ENCODE peak calls at places on chromosomes 12 and 14, in ten cellular contexts. One of them, this sample, is unnamed.

GRCh38 chr14:29030121-29030520 is 263.5 kb downstream of the FOXG1 start:
- DNase-seq in Right ventricle myocardium superior: no peak
- DNase-seq in GM19239: no peak
- DNase-seq in Daoy: no peak
- DNase-seq in NCI-H1092: no peak
- DNase-seq in uterus: no peak
- DNase-seq in effector memory CD8-positive, alpha-beta T cell: no peak
- DNase-seq in EH: no peak
- DNase-seq in ELR: no peak
- DNase-seq in activated CD4-positive, alpha-beta T cell treated with anti-CD3 and anti-CD28 coated beads, Interleukin-2, amount 10 ng/mL, durations not matched to agents 24 days and 14 days: no peak
- DNase-seq in this sample: no peak

GRCh38 chr14:52961060-52961639 is 10.3 kb upstream of the FERMT2 start:
- DNase-seq in Right ventricle myocardium superior: no peak
- DNase-seq in GM19239: no peak
- DNase-seq in activated CD4-positive, alpha-beta T cell treated with anti-CD3 and anti-CD28 coated beads, Interleukin-2, amount 10 ng/mL, durations not matched to agents 24 days and 14 days: peak
- DNase-seq in uterus: peak
- DNase-seq in ELR: peak
- DNase-seq in effector memory CD8-positive, alpha-beta T cell: peak
- DNase-seq in Daoy: peak
- DNase-seq in NCI-H1092: peak
- DNase-seq in EH: peak
- DNase-seq in this sample: peak

GRCh38 chr12:41537522-41537921 is 349.4 kb downstream of the PDZRN4 start:
- DNase-seq in Right ventricle myocardium superior: no peak
- DNase-seq in NCI-H1092: no peak
- DNase-seq in effector memory CD8-positive, alpha-beta T cell: no peak
- DNase-seq in uterus: no peak
- DNase-seq in ELR: no peak
- DNase-seq in activated CD4-positive, alpha-beta T cell treated with anti-CD3 and anti-CD28 coated beads, Interleukin-2, amount 10 ng/mL, durations not matched to agents 24 days and 14 days: no peak
- DNase-seq in Daoy: no peak
- DNase-seq in GM19239: no peak
- DNase-seq in EH: no peak
- DNase-seq in this sample: no peak

GRCh38 chr12:21248679-21249078 is 86.0 kb downstream of the SLCO1A2 start:
- DNase-seq in activated CD4-positive, alpha-beta T cell treated with anti-CD3 and anti-CD28 coated beads, Interleukin-2, amount 10 ng/mL, durations not matched to agents 24 days and 14 days: no peak
- DNase-seq in uterus: no peak
- DNase-seq in NCI-H1092: no peak
- DNase-seq in EH: peak
- DNase-seq in Daoy: no peak
- DNase-seq in GM19239: no peak
- DNase-seq in ELR: peak
- DNase-seq in Right ventricle myocardium superior: no peak
- DNase-seq in effector memory CD8-positive, alpha-beta T cell: no peak
- DNase-seq in this sample: no peak

GRCh38 chr14:56120091-56120632 is 2.0 kb downstream of the PELI2 start:
- DNase-seq in Daoy: peak
- DNase-seq in ELR: no peak
- DNase-seq in activated CD4-positive, alpha-beta T cell treated with anti-CD3 and anti-CD28 coated beads, Interleukin-2, amount 10 ng/mL, durations not matched to agents 24 days and 14 days: no peak
- DNase-seq in effector memory CD8-positive, alpha-beta T cell: no peak
- DNase-seq in GM19239: no peak
- DNase-seq in Right ventricle myocardium superior: no peak
- DNase-seq in EH: peak
- DNase-seq in uterus: no peak
- DNase-seq in NCI-H1092: no peak
- DNase-seq in this sample: no peak

GRCh38 chr12:74646831-74647230 is 109.2 kb downstream of the ATXN7L3B start:
- DNase-seq in activated CD4-positive, alpha-beta T cell treated with anti-CD3 and anti-CD28 coated beads, Interleukin-2, amount 10 ng/mL, durations not matched to agents 24 days and 14 days: no peak
- DNase-seq in NCI-H1092: no peak
- DNase-seq in ELR: peak
- DNase-seq in effector memory CD8-positive, alpha-beta T cell: no peak
- DNase-seq in EH: no peak
- DNase-seq in uterus: no peak
- DNase-seq in Daoy: peak
- DNase-seq in Right ventricle myocardium superior: no peak
- DNase-seq in GM19239: no peak
- DNase-seq in this sample: no peak

GRCh38 chr12:9687228-9687627 is 17.7 kb downstream of the CLEC2D start:
- DNase-seq in Right ventricle myocardium superior: no peak
- DNase-seq in GM19239: no peak
- DNase-seq in uterus: no peak
- DNase-seq in EH: peak
- DNase-seq in Daoy: peak
- DNase-seq in effector memory CD8-positive, alpha-beta T cell: no peak
- DNase-seq in ELR: peak
- DNase-seq in NCI-H1092: no peak
- DNase-seq in activated CD4-positive, alpha-beta T cell treated with anti-CD3 and anti-CD28 coated beads, Interleukin-2, amount 10 ng/mL, durations not matched to agents 24 days and 14 days: peak
- DNase-seq in this sample: no peak

GRCh38 chr12:95205685-95206084 is 11.6 kb downstream of the FGD6 start:
- DNase-seq in ELR: peak
- DNase-seq in NCI-H1092: no peak
- DNase-seq in Right ventricle myocardium superior: no peak
- DNase-seq in activated CD4-positive, alpha-beta T cell treated with anti-CD3 and anti-CD28 coated beads, Interleukin-2, amount 10 ng/mL, durations not matched to agents 24 days and 14 days: no peak
- DNase-seq in GM19239: no peak
- DNase-seq in uterus: peak
- DNase-seq in Daoy: peak
- DNase-seq in effector memory CD8-positive, alpha-beta T cell: no peak
- DNase-seq in EH: peak
- DNase-seq in this sample: peak

GRCh38 chr14:68673464-68673863 is 119.4 kb downstream of the ZFP36L1 start:
- DNase-seq in activated CD4-positive, alpha-beta T cell treated with anti-CD3 and anti-CD28 coated beads, Interleukin-2, amount 10 ng/mL, durations not matched to agents 24 days and 14 days: no peak
- DNase-seq in GM19239: no peak
- DNase-seq in NCI-H1092: no peak
- DNase-seq in Daoy: no peak
- DNase-seq in EH: no peak
- DNase-seq in ELR: no peak
- DNase-seq in effector memory CD8-positive, alpha-beta T cell: no peak
- DNase-seq in Right ventricle myocardium superior: no peak
- DNase-seq in uterus: no peak
- DNase-seq in this sample: no peak

GRCh38 chr12:323507-323906 is 60.9 kb upstream of the SLC6A13 start:
- DNase-seq in EH: no peak
- DNase-seq in uterus: no peak
- DNase-seq in ELR: no peak
- DNase-seq in effector memory CD8-positive, alpha-beta T cell: no peak
- DNase-seq in NCI-H1092: no peak
- DNase-seq in GM19239: no peak
- DNase-seq in activated CD4-positive, alpha-beta T cell treated with anti-CD3 and anti-CD28 coated beads, Interleukin-2, amount 10 ng/mL, durations not matched to agents 24 days and 14 days: no peak
- DNase-seq in Right ventricle myocardium superior: no peak
- DNase-seq in Daoy: no peak
- DNase-seq in this sample: no peak

GRCh38 chr12:13004368-13004767 is 4.3 kb upstream of the HEBP1 start:
- DNase-seq in GM19239: no peak
- DNase-seq in NCI-H1092: no peak
- DNase-seq in effector memory CD8-positive, alpha-beta T cell: no peak
- DNase-seq in ELR: no peak
- DNase-seq in Daoy: no peak
- DNase-seq in uterus: no peak
- DNase-seq in activated CD4-positive, alpha-beta T cell treated with anti-CD3 and anti-CD28 coated beads, Interleukin-2, amount 10 ng/mL, durations not matched to agents 24 days and 14 days: no peak
- DNase-seq in Right ventricle myocardium superior: no peak
- DNase-seq in EH: peak
- DNase-seq in this sample: no peak

GRCh38 chr14:104554088-104554607 is 25.4 kb upstream of the C14orf180 start:
- DNase-seq in uterus: no peak
- DNase-seq in effector memory CD8-positive, alpha-beta T cell: no peak
- DNase-seq in Right ventricle myocardium superior: no peak
- DNase-seq in Daoy: no peak
- DNase-seq in EH: no peak
- DNase-seq in NCI-H1092: no peak
- DNase-seq in ELR: no peak
- DNase-seq in activated CD4-positive, alpha-beta T cell treated with anti-CD3 and anti-CD28 coated beads, Interleukin-2, amount 10 ng/mL, durations not matched to agents 24 days and 14 days: no peak
- DNase-seq in GM19239: no peak
- DNase-seq in this sample: no peak

GRCh38 chr12:124954771-124955170 is 34.2 kb downstream of the DHX37 start:
- DNase-seq in GM19239: no peak
- DNase-seq in effector memory CD8-positive, alpha-beta T cell: no peak
- DNase-seq in EH: no peak
- DNase-seq in uterus: no peak
- DNase-seq in ELR: no peak
- DNase-seq in Daoy: no peak
- DNase-seq in activated CD4-positive, alpha-beta T cell treated with anti-CD3 and anti-CD28 coated beads, Interleukin-2, amount 10 ng/mL, durations not matched to agents 24 days and 14 days: no peak
- DNase-seq in Right ventricle myocardium superior: no peak
- DNase-seq in NCI-H1092: no peak
- DNase-seq in this sample: no peak

GRCh38 chr14:71574976-71575375 is 357.3 kb upstream of the RGS6 start:
- DNase-seq in uterus: no peak
- DNase-seq in Right ventricle myocardium superior: no peak
- DNase-seq in activated CD4-positive, alpha-beta T cell treated with anti-CD3 and anti-CD28 coated beads, Interleukin-2, amount 10 ng/mL, durations not matched to agents 24 days and 14 days: peak
- DNase-seq in EH: peak
- DNase-seq in effector memory CD8-positive, alpha-beta T cell: no peak
- DNase-seq in ELR: peak
- DNase-seq in GM19239: no peak
- DNase-seq in NCI-H1092: no peak
- DNase-seq in Daoy: peak
- DNase-seq in this sample: no peak

GRCh38 chr12:70609739-70610491 is 27.3 kb downstream of the PTPRB start:
- DNase-seq in NCI-H1092: no peak
- DNase-seq in activated CD4-positive, alpha-beta T cell treated with anti-CD3 and anti-CD28 coated beads, Interleukin-2, amount 10 ng/mL, durations not matched to agents 24 days and 14 days: no peak
- DNase-seq in effector memory CD8-positive, alpha-beta T cell: no peak
- DNase-seq in EH: peak
- DNase-seq in ELR: peak
- DNase-seq in Right ventricle myocardium superior: peak
- DNase-seq in GM19239: no peak
- DNase-seq in Daoy: peak
- DNase-seq in uterus: peak
- DNase-seq in this sample: peak

GRCh38 chr14:43938588-43939281 is 568.3 kb downstream of the FSCB start:
- DNase-seq in activated CD4-positive, alpha-beta T cell treated with anti-CD3 and anti-CD28 coated beads, Interleukin-2, amount 10 ng/mL, durations not matched to agents 24 days and 14 days: no peak
- DNase-seq in Daoy: peak
- DNase-seq in Right ventricle myocardium superior: no peak
- DNase-seq in EH: no peak
- DNase-seq in effector memory CD8-positive, alpha-beta T cell: no peak
- DNase-seq in uterus: no peak
- DNase-seq in NCI-H1092: no peak
- DNase-seq in GM19239: no peak
- DNase-seq in ELR: no peak
- DNase-seq in this sample: no peak

GRCh38 chr14:83041224-83041623 is 1507.6 kb upstream of the SEL1L start:
- DNase-seq in effector memory CD8-positive, alpha-beta T cell: no peak
- DNase-seq in GM19239: no peak
- DNase-seq in ELR: no peak
- DNase-seq in Right ventricle myocardium superior: no peak
- DNase-seq in uterus: no peak
- DNase-seq in Daoy: no peak
- DNase-seq in activated CD4-positive, alpha-beta T cell treated with anti-CD3 and anti-CD28 coated beads, Interleukin-2, amount 10 ng/mL, durations not matched to agents 24 days and 14 days: no peak
- DNase-seq in EH: no peak
- DNase-seq in NCI-H1092: no peak
- DNase-seq in this sample: no peak

GRCh38 chr12:69555461-69555860 is 29.8 kb upstream of the CCT2 start:
- DNase-seq in ELR: peak
- DNase-seq in EH: peak
- DNase-seq in NCI-H1092: no peak
- DNase-seq in Daoy: peak
- DNase-seq in GM19239: no peak
- DNase-seq in uterus: no peak
- DNase-seq in Right ventricle myocardium superior: no peak
- DNase-seq in effector memory CD8-positive, alpha-beta T cell: no peak
- DNase-seq in activated CD4-positive, alpha-beta T cell treated with anti-CD3 and anti-CD28 coated beads, Interleukin-2, amount 10 ng/mL, durations not matched to agents 24 days and 14 days: no peak
- DNase-seq in this sample: no peak

GRCh38 chr12:49776413-49776812 is 35.1 kb downstream of the TMBIM6 start:
- DNase-seq in EH: peak
- DNase-seq in Daoy: peak
- DNase-seq in uterus: peak
- DNase-seq in Right ventricle myocardium superior: peak
- DNase-seq in ELR: peak
- DNase-seq in NCI-H1092: peak
- DNase-seq in effector memory CD8-positive, alpha-beta T cell: peak
- DNase-seq in GM19239: peak
- DNase-seq in activated CD4-positive, alpha-beta T cell treated with anti-CD3 and anti-CD28 coated beads, Interleukin-2, amount 10 ng/mL, durations not matched to agents 24 days and 14 days: peak
- DNase-seq in this sample: peak

GRCh38 chr12:52772188-52772587 is 5.0 kb downstream of the KRT76 start:
- DNase-seq in ELR: no peak
- DNase-seq in Right ventricle myocardium superior: no peak
- DNase-seq in effector memory CD8-positive, alpha-beta T cell: no peak
- DNase-seq in NCI-H1092: no peak
- DNase-seq in Daoy: no peak
- DNase-seq in GM19239: no peak
- DNase-seq in uterus: no peak
- DNase-seq in EH: peak
- DNase-seq in activated CD4-positive, alpha-beta T cell treated with anti-CD3 and anti-CD28 coated beads, Interleukin-2, amount 10 ng/mL, durations not matched to agents 24 days and 14 days: no peak
- DNase-seq in this sample: no peak

GRCh38 chr14:88078525-88078924 is 73.6 kb downstream of the GPR65 start:
- DNase-seq in GM19239: no peak
- DNase-seq in effector memory CD8-positive, alpha-beta T cell: no peak
- DNase-seq in ELR: no peak
- DNase-seq in NCI-H1092: no peak
- DNase-seq in uterus: no peak
- DNase-seq in activated CD4-positive, alpha-beta T cell treated with anti-CD3 and anti-CD28 coated beads, Interleukin-2, amount 10 ng/mL, durations not matched to agents 24 days and 14 days: no peak
- DNase-seq in Daoy: no peak
- DNase-seq in EH: peak
- DNase-seq in Right ventricle myocardium superior: no peak
- DNase-seq in this sample: no peak

GRCh38 chr14:27427796-27428195 is 830.0 kb upstream of the NOVA1 start:
- DNase-seq in effector memory CD8-positive, alpha-beta T cell: no peak
- DNase-seq in Right ventricle myocardium superior: no peak
- DNase-seq in GM19239: no peak
- DNase-seq in EH: no peak
- DNase-seq in NCI-H1092: no peak
- DNase-seq in ELR: peak
- DNase-seq in Daoy: peak
- DNase-seq in activated CD4-positive, alpha-beta T cell treated with anti-CD3 and anti-CD28 coated beads, Interleukin-2, amount 10 ng/mL, durations not matched to agents 24 days and 14 days: no peak
- DNase-seq in uterus: no peak
- DNase-seq in this sample: no peak

GRCh38 chr12:51887476-51888315 is at the start of gene ANKRD33:
- DNase-seq in NCI-H1092: no peak
- DNase-seq in Daoy: no peak
- DNase-seq in Right ventricle myocardium superior: peak
- DNase-seq in uterus: no peak
- DNase-seq in ELR: no peak
- DNase-seq in effector memory CD8-positive, alpha-beta T cell: no peak
- DNase-seq in activated CD4-positive, alpha-beta T cell treated with anti-CD3 and anti-CD28 coated beads, Interleukin-2, amount 10 ng/mL, durations not matched to agents 24 days and 14 days: peak
- DNase-seq in GM19239: no peak
- DNase-seq in EH: no peak
- DNase-seq in this sample: peak

GRCh38 chr12:115922952-115923564 is 354.4 kb downstream of the MED13L start:
- DNase-seq in GM19239: no peak
- DNase-seq in EH: no peak
- DNase-seq in Daoy: no peak
- DNase-seq in NCI-H1092: no peak
- DNase-seq in uterus: no peak
- DNase-seq in activated CD4-positive, alpha-beta T cell treated with anti-CD3 and anti-CD28 coated beads, Interleukin-2, amount 10 ng/mL, durations not matched to agents 24 days and 14 days: no peak
- DNase-seq in ELR: peak
- DNase-seq in Right ventricle myocardium superior: no peak
- DNase-seq in effector memory CD8-positive, alpha-beta T cell: no peak
- DNase-seq in this sample: no peak

GRCh38 chr12:120468846-120469449 is 600 bp downstream of the SRSF9 start:
- DNase-seq in activated CD4-positive, alpha-beta T cell treated with anti-CD3 and anti-CD28 coated beads, Interleukin-2, amount 10 ng/mL, durations not matched to agents 24 days and 14 days: peak
- DNase-seq in Right ventricle myocardium superior: peak
- DNase-seq in GM19239: peak
- DNase-seq in effector memory CD8-positive, alpha-beta T cell: no peak
- DNase-seq in NCI-H1092: no peak
- DNase-seq in Daoy: peak
- DNase-seq in ELR: peak
- DNase-seq in EH: peak
- DNase-seq in uterus: peak
- DNase-seq in this sample: peak

GRCh38 chr14:99946652-99947489 is 118.4 kb upstream of the EVL start:
- DNase-seq in uterus: no peak
- DNase-seq in ELR: peak
- DNase-seq in Right ventricle myocardium superior: no peak
- DNase-seq in EH: peak
- DNase-seq in Daoy: peak
- DNase-seq in activated CD4-positive, alpha-beta T cell treated with anti-CD3 and anti-CD28 coated beads, Interleukin-2, amount 10 ng/mL, durations not matched to agents 24 days and 14 days: peak
- DNase-seq in NCI-H1092: peak
- DNase-seq in GM19239: peak
- DNase-seq in effector memory CD8-positive, alpha-beta T cell: peak
- DNase-seq in this sample: no peak

GRCh38 chr14:74712499-74713394 is at the start of the genes AREL1 and FCF1:
- DNase-seq in effector memory CD8-positive, alpha-beta T cell: peak
- DNase-seq in Right ventricle myocardium superior: peak
- DNase-seq in NCI-H1092: no peak
- DNase-seq in uterus: peak
- DNase-seq in activated CD4-positive, alpha-beta T cell treated with anti-CD3 and anti-CD28 coated beads, Interleukin-2, amount 10 ng/mL, durations not matched to agents 24 days and 14 days: peak
- DNase-seq in Daoy: peak
- DNase-seq in ELR: peak
- DNase-seq in GM19239: peak
- DNase-seq in EH: peak
- DNase-seq in this sample: peak

GRCh38 chr12:84676787-84677186 is 235.8 kb downstream of the SLC6A15 start:
- DNase-seq in NCI-H1092: no peak
- DNase-seq in Daoy: no peak
- DNase-seq in Right ventricle myocardium superior: no peak
- DNase-seq in effector memory CD8-positive, alpha-beta T cell: no peak
- DNase-seq in uterus: no peak
- DNase-seq in EH: no peak
- DNase-seq in ELR: no peak
- DNase-seq in GM19239: no peak
- DNase-seq in activated CD4-positive, alpha-beta T cell treated with anti-CD3 and anti-CD28 coated beads, Interleukin-2, amount 10 ng/mL, durations not matched to agents 24 days and 14 days: no peak
- DNase-seq in this sample: no peak

This sample was measured in adrenal gland.